ENCODE peak calls at places on chromosomes 3 and 15, in ten cellular contexts. One of them, this sample, is unnamed.

GRCh38 chr3:148883163-148883562 is 18.1 kb downstream of the CPA3 start:
- DNase-seq in OCI-LY7: no peak
- DNase-seq in cardiac muscle cell: no peak
- DNase-seq in suprapubic skin: no peak
- DNase-seq in psoas muscle: no peak
- DNase-seq in PC-9: no peak
- DNase-seq in spleen: no peak
- DNase-seq in brain microvascular endothelial cell: no peak
- DNase-seq in heart left ventricle: no peak
- DNase-seq in upper lobe of right lung: no peak
- DNase-seq in this sample: no peak

GRCh38 chr15:46677491-46677890 is 1039.8 kb upstream of the SEMA6D start:
- DNase-seq in OCI-LY7: no peak
- DNase-seq in cardiac muscle cell: no peak
- DNase-seq in suprapubic skin: no peak
- DNase-seq in psoas muscle: no peak
- DNase-seq in PC-9: no peak
- DNase-seq in spleen: no peak
- DNase-seq in brain microvascular endothelial cell: no peak
- DNase-seq in heart left ventricle: no peak
- DNase-seq in upper lobe of right lung: no peak
- DNase-seq in this sample: no peak

GRCh38 chr15:58307313-58307961 is 124.4 kb upstream of the LIPC start:
- DNase-seq in OCI-LY7: no peak
- DNase-seq in cardiac muscle cell: peak
- DNase-seq in suprapubic skin: no peak
- DNase-seq in psoas muscle: no peak
- DNase-seq in PC-9: no peak
- DNase-seq in spleen: no peak
- DNase-seq in brain microvascular endothelial cell: no peak
- DNase-seq in heart left ventricle: no peak
- DNase-seq in upper lobe of right lung: no peak
- DNase-seq in this sample: no peak

GRCh38 chr3:9067352-9067975 is 104.2 kb upstream of the RAD18 start:
- DNase-seq in OCI-LY7: peak
- DNase-seq in cardiac muscle cell: peak
- DNase-seq in suprapubic skin: no peak
- DNase-seq in psoas muscle: no peak
- DNase-seq in PC-9: peak
- DNase-seq in spleen: no peak
- DNase-seq in brain microvascular endothelial cell: peak
- DNase-seq in heart left ventricle: peak
- DNase-seq in upper lobe of right lung: no peak
- DNase-seq in this sample: peak

GRCh38 chr3:38207262-38208003 is 42.1 kb downstream of the OXSR1 start:
- DNase-seq in OCI-LY7: no peak
- DNase-seq in cardiac muscle cell: no peak
- DNase-seq in suprapubic skin: no peak
- DNase-seq in psoas muscle: no peak
- DNase-seq in PC-9: no peak
- DNase-seq in spleen: no peak
- DNase-seq in brain microvascular endothelial cell: no peak
- DNase-seq in heart left ventricle: no peak
- DNase-seq in upper lobe of right lung: no peak
- DNase-seq in this sample: no peak

GRCh38 chr3:126858887-126859286 is 124.0 kb upstream of the PLXNA1 start:
- DNase-seq in OCI-LY7: no peak
- DNase-seq in cardiac muscle cell: peak
- DNase-seq in suprapubic skin: no peak
- DNase-seq in psoas muscle: no peak
- DNase-seq in PC-9: peak
- DNase-seq in spleen: no peak
- DNase-seq in brain microvascular endothelial cell: peak
- DNase-seq in heart left ventricle: no peak
- DNase-seq in upper lobe of right lung: peak
- DNase-seq in this sample: no peak

GRCh38 chr15:70164156-70164900 is 66.6 kb upstream of the TLE3 start:
- DNase-seq in OCI-LY7: no peak
- DNase-seq in cardiac muscle cell: no peak
- DNase-seq in suprapubic skin: peak
- DNase-seq in psoas muscle: no peak
- DNase-seq in PC-9: no peak
- DNase-seq in spleen: no peak
- DNase-seq in brain microvascular endothelial cell: no peak
- DNase-seq in heart left ventricle: no peak
- DNase-seq in upper lobe of right lung: no peak
- DNase-seq in this sample: no peak

GRCh38 chr3:114383875-114384557 is 90.2 kb downstream of the TIGIT start:
- DNase-seq in OCI-LY7: peak
- DNase-seq in cardiac muscle cell: peak
- DNase-seq in suprapubic skin: peak
- DNase-seq in psoas muscle: peak
- DNase-seq in PC-9: peak
- DNase-seq in spleen: peak
- DNase-seq in brain microvascular endothelial cell: peak
- DNase-seq in heart left ventricle: peak
- DNase-seq in upper lobe of right lung: peak
- DNase-seq in this sample: peak

GRCh38 chr3:64184621-64185020 is 40.6 kb downstream of the PRICKLE2 start:
- DNase-seq in OCI-LY7: no peak
- DNase-seq in cardiac muscle cell: no peak
- DNase-seq in suprapubic skin: no peak
- DNase-seq in psoas muscle: no peak
- DNase-seq in PC-9: no peak
- DNase-seq in spleen: no peak
- DNase-seq in brain microvascular endothelial cell: peak
- DNase-seq in heart left ventricle: no peak
- DNase-seq in upper lobe of right lung: no peak
- DNase-seq in this sample: no peak

GRCh38 chr3:172043233-172043632 is 3.9 kb downstream of the FNDC3B start:
- DNase-seq in OCI-LY7: no peak
- DNase-seq in cardiac muscle cell: no peak
- DNase-seq in suprapubic skin: no peak
- DNase-seq in psoas muscle: no peak
- DNase-seq in PC-9: no peak
- DNase-seq in spleen: no peak
- DNase-seq in brain microvascular endothelial cell: no peak
- DNase-seq in heart left ventricle: no peak
- DNase-seq in upper lobe of right lung: no peak
- DNase-seq in this sample: no peak

GRCh38 chr3:172047567-172048115 is 8.3 kb downstream of the FNDC3B start:
- DNase-seq in OCI-LY7: no peak
- DNase-seq in cardiac muscle cell: no peak
- DNase-seq in suprapubic skin: no peak
- DNase-seq in psoas muscle: no peak
- DNase-seq in PC-9: no peak
- DNase-seq in spleen: no peak
- DNase-seq in brain microvascular endothelial cell: no peak
- DNase-seq in heart left ventricle: no peak
- DNase-seq in upper lobe of right lung: no peak
- DNase-seq in this sample: no peak

GRCh38 chr3:172043766-172044165 is 4.4 kb downstream of the FNDC3B start:
- DNase-seq in OCI-LY7: no peak
- DNase-seq in cardiac muscle cell: no peak
- DNase-seq in suprapubic skin: no peak
- DNase-seq in psoas muscle: no peak
- DNase-seq in PC-9: no peak
- DNase-seq in spleen: no peak
- DNase-seq in brain microvascular endothelial cell: no peak
- DNase-seq in heart left ventricle: no peak
- DNase-seq in upper lobe of right lung: no peak
- DNase-seq in this sample: no peak

GRCh38 chr3:172046268-172046915 is 7.0 kb downstream of the FNDC3B start:
- DNase-seq in OCI-LY7: no peak
- DNase-seq in cardiac muscle cell: no peak
- DNase-seq in suprapubic skin: no peak
- DNase-seq in psoas muscle: no peak
- DNase-seq in PC-9: no peak
- DNase-seq in spleen: no peak
- DNase-seq in brain microvascular endothelial cell: no peak
- DNase-seq in heart left ventricle: no peak
- DNase-seq in upper lobe of right lung: no peak
- DNase-seq in this sample: no peak

DNA sequence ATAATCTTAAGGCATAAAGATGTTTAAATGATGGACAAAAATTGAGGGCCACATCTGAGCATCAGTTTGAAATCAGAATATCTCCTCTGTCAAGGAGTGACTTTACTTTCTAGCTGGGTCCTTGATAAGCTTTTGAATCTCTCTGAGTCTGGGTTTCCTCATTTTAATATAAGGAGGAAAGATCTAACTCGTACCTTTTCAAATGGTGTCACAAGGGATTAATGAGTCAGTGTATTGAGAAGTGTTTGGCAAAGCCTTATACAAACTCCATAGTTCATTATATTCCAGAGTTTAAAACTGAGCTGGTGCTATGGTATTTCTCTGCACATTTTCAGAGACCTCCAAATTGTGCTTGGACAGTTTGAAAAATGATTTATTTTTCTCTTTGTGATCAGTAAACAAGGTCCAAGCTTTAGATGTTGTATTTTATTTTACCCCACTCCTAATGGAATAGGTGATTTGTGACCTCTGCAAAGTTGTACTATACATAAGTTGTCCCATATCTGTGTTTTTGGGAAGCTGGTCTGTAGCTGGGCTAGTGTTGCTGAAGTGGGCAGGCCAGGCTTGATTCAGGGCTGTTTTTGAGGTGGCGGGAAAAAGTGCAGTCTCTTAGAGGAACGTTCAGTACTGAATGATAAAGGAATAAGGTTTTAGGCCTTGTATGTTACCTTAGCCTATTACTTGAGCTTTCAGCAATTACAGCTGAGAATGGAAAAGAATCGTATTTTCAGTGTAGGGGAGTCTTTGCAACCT is 5.6 kb downstream of the FNDC3B start:
- DNase-seq in OCI-LY7: no peak
- DNase-seq in cardiac muscle cell: no peak
- DNase-seq in suprapubic skin: no peak
- DNase-seq in psoas muscle: no peak
- DNase-seq in PC-9: no peak
- DNase-seq in spleen: no peak
- DNase-seq in brain microvascular endothelial cell: no peak
- DNase-seq in heart left ventricle: no peak
- DNase-seq in upper lobe of right lung: no peak
- DNase-seq in this sample: no peak
- H3K27ac ChIP-seq in OCI-LY7: no peak
- H3K27ac ChIP-seq in cardiac muscle cell: peak
- H3K27ac ChIP-seq in suprapubic skin: peak
- H3K27ac ChIP-seq in psoas muscle: peak
- H3K27ac ChIP-seq in PC-9: peak
- H3K27ac ChIP-seq in spleen: no peak
- H3K27ac ChIP-seq in brain microvascular endothelial cell: no peak
- H3K27ac ChIP-seq in heart left ventricle: no peak
- H3K27ac ChIP-seq in upper lobe of right lung: no peak
- H3K27ac ChIP-seq in this sample: no peak

DNA sequence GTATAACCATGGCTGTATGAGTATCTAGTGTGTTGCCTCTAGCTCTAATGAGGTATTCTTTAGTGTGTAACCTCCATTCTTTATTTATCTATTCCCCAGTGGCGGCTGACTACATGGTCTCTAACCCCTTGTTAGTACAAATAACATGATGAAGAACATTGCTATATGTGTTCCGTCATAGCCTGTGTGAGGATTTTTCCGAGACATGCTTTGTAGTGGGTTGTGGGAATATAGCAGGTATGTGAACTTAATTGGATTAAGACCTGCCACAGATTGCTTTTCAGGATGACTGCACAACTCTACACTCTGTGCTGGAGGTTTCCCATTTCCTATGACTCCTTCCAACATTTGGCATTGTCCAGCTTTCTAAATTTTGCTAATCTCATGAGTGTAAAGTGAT is 563.4 kb downstream of the ROBO1 start:
- DNase-seq in OCI-LY7: no peak
- DNase-seq in cardiac muscle cell: no peak
- DNase-seq in suprapubic skin: no peak
- DNase-seq in psoas muscle: no peak
- DNase-seq in PC-9: no peak
- DNase-seq in spleen: no peak
- DNase-seq in brain microvascular endothelial cell: no peak
- DNase-seq in heart left ventricle: no peak
- DNase-seq in upper lobe of right lung: no peak
- DNase-seq in this sample: no peak
- H3K27ac ChIP-seq in OCI-LY7: no peak
- H3K27ac ChIP-seq in cardiac muscle cell: no peak
- H3K27ac ChIP-seq in suprapubic skin: no peak
- H3K27ac ChIP-seq in psoas muscle: no peak
- H3K27ac ChIP-seq in PC-9: no peak
- H3K27ac ChIP-seq in spleen: no peak
- H3K27ac ChIP-seq in brain microvascular endothelial cell: no peak
- H3K27ac ChIP-seq in heart left ventricle: no peak
- H3K27ac ChIP-seq in upper lobe of right lung: no peak
- H3K27ac ChIP-seq in this sample: no peak

DNA sequence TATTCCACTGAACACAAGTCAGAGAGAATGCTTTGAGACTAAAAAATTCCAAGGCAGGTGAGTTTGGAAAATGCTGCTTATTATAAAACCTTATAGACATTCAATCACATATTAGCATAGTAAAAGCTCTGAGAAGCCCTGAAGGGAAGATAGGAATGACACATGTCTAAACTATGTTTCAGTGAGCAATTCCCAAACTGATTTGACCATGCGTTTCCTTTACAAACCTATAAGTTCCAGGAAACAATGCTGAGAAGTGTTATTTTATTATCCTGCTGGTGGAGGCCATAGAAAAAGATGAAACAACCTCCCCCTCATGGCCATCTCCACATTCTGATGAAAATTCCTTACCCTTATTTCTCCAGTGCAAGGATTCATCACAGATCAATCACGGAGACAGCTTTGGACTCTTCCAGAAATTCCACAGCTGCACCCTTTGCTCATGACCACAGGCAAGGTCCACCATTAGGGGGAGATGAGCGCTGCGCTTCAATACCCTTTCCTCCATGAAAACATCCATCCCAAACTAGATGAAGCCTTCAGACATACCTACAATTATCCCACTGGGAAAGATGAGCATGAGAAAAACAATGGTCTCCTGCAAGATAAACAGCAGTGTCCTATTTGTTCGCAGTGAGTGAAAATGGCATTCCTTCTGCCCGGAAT is 372.2 kb downstream of the MAGI1 start:
- DNase-seq in OCI-LY7: no peak
- DNase-seq in cardiac muscle cell: peak
- DNase-seq in suprapubic skin: no peak
- DNase-seq in psoas muscle: no peak
- DNase-seq in PC-9: no peak
- DNase-seq in spleen: no peak
- DNase-seq in brain microvascular endothelial cell: no peak
- DNase-seq in heart left ventricle: no peak
- DNase-seq in upper lobe of right lung: no peak
- DNase-seq in this sample: no peak
- H3K27ac ChIP-seq in OCI-LY7: no peak
- H3K27ac ChIP-seq in cardiac muscle cell: no peak
- H3K27ac ChIP-seq in suprapubic skin: no peak
- H3K27ac ChIP-seq in psoas muscle: no peak
- H3K27ac ChIP-seq in PC-9: no peak
- H3K27ac ChIP-seq in spleen: no peak
- H3K27ac ChIP-seq in brain microvascular endothelial cell: no peak
- H3K27ac ChIP-seq in heart left ventricle: no peak
- H3K27ac ChIP-seq in upper lobe of right lung: no peak
- H3K27ac ChIP-seq in this sample: no peak

DNA sequence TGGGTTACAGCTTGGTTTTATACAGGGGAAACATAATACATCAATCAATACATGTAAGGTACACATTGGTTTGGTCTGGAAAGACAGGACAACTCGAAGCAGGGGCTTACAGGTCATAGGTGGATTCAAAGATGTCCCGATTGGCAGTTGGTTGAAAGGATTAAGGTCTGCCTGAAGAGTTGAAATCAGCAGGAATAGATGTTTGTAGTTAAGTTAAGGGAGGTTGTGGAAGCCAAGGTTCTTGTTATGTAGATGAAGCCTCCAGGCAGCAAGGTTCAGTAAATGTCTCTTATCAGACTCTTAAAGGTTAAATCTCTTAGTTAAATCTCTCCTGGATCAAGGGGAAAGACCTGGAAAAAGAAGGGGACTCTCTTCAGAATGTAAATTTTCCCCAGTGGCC is 58.4 kb upstream of the MINAR1 start:
- DNase-seq in OCI-LY7: no peak
- DNase-seq in cardiac muscle cell: no peak
- DNase-seq in suprapubic skin: no peak
- DNase-seq in psoas muscle: no peak
- DNase-seq in PC-9: no peak
- DNase-seq in spleen: no peak
- DNase-seq in brain microvascular endothelial cell: no peak
- DNase-seq in heart left ventricle: no peak
- DNase-seq in upper lobe of right lung: no peak
- DNase-seq in this sample: no peak
- H3K27ac ChIP-seq in OCI-LY7: no peak
- H3K27ac ChIP-seq in cardiac muscle cell: no peak
- H3K27ac ChIP-seq in suprapubic skin: no peak
- H3K27ac ChIP-seq in psoas muscle: no peak
- H3K27ac ChIP-seq in PC-9: no peak
- H3K27ac ChIP-seq in spleen: no peak
- H3K27ac ChIP-seq in brain microvascular endothelial cell: no peak
- H3K27ac ChIP-seq in heart left ventricle: no peak
- H3K27ac ChIP-seq in upper lobe of right lung: no peak
- H3K27ac ChIP-seq in this sample: no peak